ENCODE peak calls at places on chromosome 13, in five cellular contexts. One of them, this sample, is unnamed.

GRCh38 chr13:42361701-42362100 is 89.7 kb downstream of the AKAP11 start:
- DNase-seq in fibroblast of mammary gland: no peak
- DNase-seq in uterus: no peak
- DNase-seq in fibroblast of villous mesenchyme: no peak
- DNase-seq in bronchial epithelial cell: no peak
- DNase-seq in this sample: no peak

GRCh38 chr13:43661321-43661720 is 125.5 kb downstream of the ENOX1 start:
- DNase-seq in fibroblast of villous mesenchyme: no peak
- DNase-seq in uterus: no peak
- DNase-seq in fibroblast of mammary gland: no peak
- DNase-seq in bronchial epithelial cell: no peak
- DNase-seq in this sample: no peak

GRCh38 chr13:110306960-110307696 is at the start of the genes COL4A1 and COL4A2:
- DNase-seq in bronchial epithelial cell: peak; percentile 27
- DNase-seq in uterus: peak; percentile 86
- DNase-seq in fibroblast of mammary gland: peak; percentile 62
- DNase-seq in fibroblast of villous mesenchyme: peak; percentile 87
- DNase-seq in this sample: peak; percentile 86

GRCh38 chr13:21913010-21913409 is 242.1 kb downstream of the FGF9 start:
- DNase-seq in fibroblast of mammary gland: no peak
- DNase-seq in uterus: no peak
- DNase-seq in bronchial epithelial cell: no peak
- DNase-seq in fibroblast of villous mesenchyme: no peak
- DNase-seq in this sample: no peak

GRCh38 chr13:97849305-97849704 is 104.2 kb upstream of the IPO5 start:
- DNase-seq in uterus: no peak
- DNase-seq in fibroblast of villous mesenchyme: peak; percentile 15
- DNase-seq in bronchial epithelial cell: peak; percentile 55
- DNase-seq in fibroblast of mammary gland: peak; percentile 26
- DNase-seq in this sample: peak; percentile 37

GRCh38 chr13:23159205-23159586 is 21.6 kb upstream of the SGCG start:
- DNase-seq in fibroblast of villous mesenchyme: peak; percentile 9
- DNase-seq in bronchial epithelial cell: peak; percentile 25
- DNase-seq in fibroblast of mammary gland: peak; percentile 43
- DNase-seq in uterus: no peak
- DNase-seq in this sample: no peak

GRCh38 chr13:27006519-27007161 is 165.0 kb downstream of the USP12 start:
- DNase-seq in fibroblast of mammary gland: peak; percentile 32
- DNase-seq in bronchial epithelial cell: no peak
- DNase-seq in fibroblast of villous mesenchyme: peak; percentile 44
- DNase-seq in uterus: no peak
- DNase-seq in this sample: no peak

GRCh38 chr13:49213997-49214916 is 5.9 kb upstream of the MLNR start:
- DNase-seq in fibroblast of villous mesenchyme: no peak
- DNase-seq in fibroblast of mammary gland: no peak
- DNase-seq in bronchial epithelial cell: no peak
- DNase-seq in uterus: no peak
- DNase-seq in this sample: peak; percentile 2

GRCh38 chr13:114053026-114053425 is 79.2 kb upstream of the C13orf46 start:
- DNase-seq in fibroblast of villous mesenchyme: peak; percentile 84
- DNase-seq in uterus: no peak
- DNase-seq in fibroblast of mammary gland: peak; percentile 76
- DNase-seq in bronchial epithelial cell: no peak
- DNase-seq in this sample: peak; percentile 86

GRCh38 chr13:43596924-43597598 is 189.7 kb downstream of the ENOX1 start:
- DNase-seq in fibroblast of villous mesenchyme: no peak
- DNase-seq in bronchial epithelial cell: peak; percentile 1
- DNase-seq in fibroblast of mammary gland: no peak
- DNase-seq in uterus: no peak
- DNase-seq in this sample: no peak

GRCh38 chr13:79149210-79149609 is 256.8 kb downstream of the RBM26 start:
- DNase-seq in uterus: no peak
- DNase-seq in bronchial epithelial cell: no peak
- DNase-seq in fibroblast of mammary gland: no peak
- DNase-seq in fibroblast of villous mesenchyme: no peak
- DNase-seq in this sample: no peak

GRCh38 chr13:47901451-47901850 is 99.6 kb downstream of the SUCLA2 start:
- DNase-seq in uterus: no peak
- DNase-seq in fibroblast of mammary gland: peak; percentile 27
- DNase-seq in fibroblast of villous mesenchyme: peak; percentile 73
- DNase-seq in bronchial epithelial cell: no peak
- DNase-seq in this sample: peak; percentile 85

GRCh38 chr13:97975280-97975850 is 21.9 kb downstream of the IPO5 start:
- DNase-seq in uterus: no peak
- DNase-seq in fibroblast of mammary gland: no peak
- DNase-seq in bronchial epithelial cell: peak; percentile 36
- DNase-seq in fibroblast of villous mesenchyme: no peak
- DNase-seq in this sample: no peak

GRCh38 chr13:75258159-75258782 is 223.7 kb downstream of the TBC1D4 start:
- DNase-seq in uterus: no peak
- DNase-seq in bronchial epithelial cell: peak; percentile 65
- DNase-seq in fibroblast of mammary gland: peak; percentile 65
- DNase-seq in fibroblast of villous mesenchyme: peak; percentile 52
- DNase-seq in this sample: peak; percentile 69

GRCh38 chr13:102555914-102556553 is 40.8 kb upstream of the TPP2 start:
- DNase-seq in bronchial epithelial cell: peak; percentile 68
- DNase-seq in fibroblast of mammary gland: peak; percentile 67
- DNase-seq in fibroblast of villous mesenchyme: peak; percentile 40
- DNase-seq in uterus: no peak
- DNase-seq in this sample: peak; percentile 51

GRCh38 chr13:33153421-33154381 is 131.9 kb downstream of the STARD13 start:
- DNase-seq in fibroblast of villous mesenchyme: peak; percentile 54
- DNase-seq in uterus: peak; percentile 47
- DNase-seq in fibroblast of mammary gland: peak; percentile 45
- DNase-seq in bronchial epithelial cell: peak; percentile 15
- DNase-seq in this sample: peak; percentile 91
- TF ChIP-seq CTCF in fibroblast of villous mesenchyme: no peak
- TF ChIP-seq CTCF in uterus: no peak
- TF ChIP-seq CTCF in fibroblast of mammary gland: no peak
- TF ChIP-seq CTCF in bronchial epithelial cell: no peak
- TF ChIP-seq CTCF in this sample: peak; percentile 51

GRCh38 chr13:39767791-39768564 is 112.5 kb downstream of the COG6 start:
- DNase-seq in fibroblast of villous mesenchyme: peak; percentile 17
- DNase-seq in uterus: no peak
- DNase-seq in bronchial epithelial cell: no peak
- DNase-seq in fibroblast of mammary gland: no peak
- DNase-seq in this sample: peak; percentile 20

GRCh38 chr13:39770514-39770913 is 115.1 kb downstream of the COG6 start:
- DNase-seq in fibroblast of villous mesenchyme: no peak
- DNase-seq in fibroblast of mammary gland: no peak
- DNase-seq in bronchial epithelial cell: no peak
- DNase-seq in uterus: no peak
- DNase-seq in this sample: no peak

GRCh38 chr13:39766464-39767167 is 111.2 kb downstream of the COG6 start:
- DNase-seq in fibroblast of mammary gland: no peak
- DNase-seq in bronchial epithelial cell: peak; percentile 19
- DNase-seq in uterus: peak; percentile 30
- DNase-seq in fibroblast of villous mesenchyme: no peak
- DNase-seq in this sample: no peak

GRCh38 chr13:39768962-39769361 is 113.5 kb downstream of the COG6 start:
- DNase-seq in fibroblast of mammary gland: no peak
- DNase-seq in bronchial epithelial cell: no peak
- DNase-seq in fibroblast of villous mesenchyme: no peak
- DNase-seq in uterus: no peak
- DNase-seq in this sample: no peak

GRCh38 chr13:39765801-39766463 is 110.5 kb downstream of the COG6 start:
- DNase-seq in fibroblast of mammary gland: peak; percentile 29
- DNase-seq in uterus: peak; percentile 51
- DNase-seq in fibroblast of villous mesenchyme: peak; percentile 18
- DNase-seq in bronchial epithelial cell: peak; percentile 46
- DNase-seq in this sample: peak; percentile 56
- TF ChIP-seq CTCF in fibroblast of mammary gland: peak; percentile 11
- TF ChIP-seq CTCF in uterus: peak; percentile 11
- TF ChIP-seq CTCF in fibroblast of villous mesenchyme: peak; percentile 15
- TF ChIP-seq CTCF in bronchial epithelial cell: peak; percentile 65
- TF ChIP-seq CTCF in this sample: peak; percentile 38

GRCh38 chr13:56736966-56737365 is 403.8 kb upstream of the PRR20A start:
- DNase-seq in fibroblast of mammary gland: no peak
- DNase-seq in fibroblast of villous mesenchyme: no peak
- DNase-seq in uterus: no peak
- DNase-seq in bronchial epithelial cell: peak; percentile 97
- DNase-seq in this sample: no peak
- TF ChIP-seq CTCF in fibroblast of mammary gland: no peak
- TF ChIP-seq CTCF in fibroblast of villous mesenchyme: no peak
- TF ChIP-seq CTCF in uterus: no peak
- TF ChIP-seq CTCF in bronchial epithelial cell: no peak
- TF ChIP-seq CTCF in this sample: no peak

DNA sequence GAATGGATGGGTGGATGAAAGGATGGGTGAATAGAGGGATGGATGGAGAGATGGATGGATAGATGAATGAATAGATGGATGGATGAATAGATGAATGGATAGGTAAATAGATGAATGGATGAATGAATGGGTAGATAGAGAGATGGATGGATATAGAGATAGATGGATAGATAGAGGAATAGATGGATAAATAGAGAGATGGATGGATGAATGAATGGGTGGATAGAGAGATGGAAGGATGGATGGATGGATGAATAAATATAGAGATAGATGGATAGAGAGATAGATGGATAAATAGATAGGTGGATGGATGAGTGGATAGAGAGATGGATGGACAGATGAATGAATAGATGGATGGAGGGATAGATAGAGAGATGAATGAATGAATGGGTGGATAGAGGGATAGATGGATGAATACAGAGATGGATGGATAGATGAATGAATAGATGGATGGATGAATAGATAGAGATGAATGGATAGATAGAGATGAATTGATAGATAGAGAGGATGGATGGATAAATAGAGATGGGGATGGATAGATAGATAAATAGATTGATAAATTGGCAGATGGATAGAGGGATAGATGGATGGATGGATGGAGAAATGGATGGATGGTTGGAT is 106.7 kb upstream of the SOX1 start:
- DNase-seq in bronchial epithelial cell: no peak
- DNase-seq in fibroblast of mammary gland: no peak
- DNase-seq in fibroblast of villous mesenchyme: no peak
- DNase-seq in uterus: no peak
- DNase-seq in this sample: no peak
- TF ChIP-seq CTCF in bronchial epithelial cell: no peak
- TF ChIP-seq CTCF in fibroblast of mammary gland: no peak
- TF ChIP-seq CTCF in fibroblast of villous mesenchyme: no peak
- TF ChIP-seq CTCF in uterus: no peak
- TF ChIP-seq CTCF in this sample: no peak

DNA sequence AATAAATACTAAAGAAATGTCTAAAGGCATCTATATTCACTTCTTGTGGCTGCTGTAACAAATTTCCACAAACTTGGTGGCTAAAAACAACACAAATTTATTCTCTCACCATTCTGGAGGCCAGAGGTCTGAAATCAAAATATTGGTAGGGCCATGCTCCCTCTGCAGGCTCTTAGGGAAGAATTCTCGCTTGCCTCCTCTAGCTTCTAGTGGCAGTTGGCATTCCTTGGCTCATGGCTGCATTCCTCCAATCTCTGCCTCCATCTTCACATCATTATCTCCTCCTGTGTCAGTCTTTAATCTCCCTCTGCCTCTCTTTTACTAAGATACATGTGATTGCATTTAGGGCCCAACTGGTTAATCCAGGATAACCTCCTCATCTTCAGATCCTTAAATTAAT is 54.1 kb upstream of the RFXAP start:
- DNase-seq in fibroblast of mammary gland: no peak
- DNase-seq in fibroblast of villous mesenchyme: no peak
- DNase-seq in uterus: no peak
- DNase-seq in bronchial epithelial cell: no peak
- DNase-seq in this sample: no peak
- TF ChIP-seq CTCF in fibroblast of mammary gland: no peak
- TF ChIP-seq CTCF in fibroblast of villous mesenchyme: no peak
- TF ChIP-seq CTCF in uterus: no peak
- TF ChIP-seq CTCF in bronchial epithelial cell: no peak
- TF ChIP-seq CTCF in this sample: no peak

DNA sequence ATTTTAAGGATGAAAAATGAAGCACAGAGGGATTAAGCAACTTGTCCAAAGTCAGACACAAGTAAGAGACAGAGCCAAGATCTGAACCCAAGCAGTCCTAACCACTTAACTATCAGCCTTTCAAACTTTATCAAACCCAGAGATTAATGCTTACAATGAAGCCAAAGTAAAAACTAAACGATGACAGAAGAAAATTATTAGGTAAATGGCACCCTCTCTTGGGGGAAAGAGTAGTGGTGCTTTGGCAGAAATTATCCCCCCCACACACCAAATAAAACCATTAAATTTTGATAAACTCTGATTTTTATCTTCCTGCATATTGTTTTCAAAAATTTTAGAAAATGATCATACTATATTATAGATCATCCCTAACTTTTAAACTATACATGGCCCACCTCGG is 329.2 kb downstream of the SLC7A1 start:
- DNase-seq in bronchial epithelial cell: no peak
- DNase-seq in fibroblast of villous mesenchyme: no peak
- DNase-seq in fibroblast of mammary gland: no peak
- DNase-seq in uterus: no peak
- DNase-seq in this sample: no peak
- TF ChIP-seq CTCF in bronchial epithelial cell: no peak
- TF ChIP-seq CTCF in fibroblast of villous mesenchyme: no peak
- TF ChIP-seq CTCF in fibroblast of mammary gland: no peak
- TF ChIP-seq CTCF in uterus: no peak
- TF ChIP-seq CTCF in this sample: no peak

GRCh38 chr13:39302855-39303254 is 264.6 kb downstream of the NHLRC3 start:
- DNase-seq in fibroblast of mammary gland: no peak
- DNase-seq in fibroblast of villous mesenchyme: no peak
- DNase-seq in bronchial epithelial cell: no peak
- DNase-seq in uterus: no peak
- DNase-seq in this sample: no peak
- TF ChIP-seq CTCF in fibroblast of mammary gland: no peak
- TF ChIP-seq CTCF in fibroblast of villous mesenchyme: no peak
- TF ChIP-seq CTCF in bronchial epithelial cell: no peak
- TF ChIP-seq CTCF in uterus: no peak
- TF ChIP-seq CTCF in this sample: no peak

DNA sequence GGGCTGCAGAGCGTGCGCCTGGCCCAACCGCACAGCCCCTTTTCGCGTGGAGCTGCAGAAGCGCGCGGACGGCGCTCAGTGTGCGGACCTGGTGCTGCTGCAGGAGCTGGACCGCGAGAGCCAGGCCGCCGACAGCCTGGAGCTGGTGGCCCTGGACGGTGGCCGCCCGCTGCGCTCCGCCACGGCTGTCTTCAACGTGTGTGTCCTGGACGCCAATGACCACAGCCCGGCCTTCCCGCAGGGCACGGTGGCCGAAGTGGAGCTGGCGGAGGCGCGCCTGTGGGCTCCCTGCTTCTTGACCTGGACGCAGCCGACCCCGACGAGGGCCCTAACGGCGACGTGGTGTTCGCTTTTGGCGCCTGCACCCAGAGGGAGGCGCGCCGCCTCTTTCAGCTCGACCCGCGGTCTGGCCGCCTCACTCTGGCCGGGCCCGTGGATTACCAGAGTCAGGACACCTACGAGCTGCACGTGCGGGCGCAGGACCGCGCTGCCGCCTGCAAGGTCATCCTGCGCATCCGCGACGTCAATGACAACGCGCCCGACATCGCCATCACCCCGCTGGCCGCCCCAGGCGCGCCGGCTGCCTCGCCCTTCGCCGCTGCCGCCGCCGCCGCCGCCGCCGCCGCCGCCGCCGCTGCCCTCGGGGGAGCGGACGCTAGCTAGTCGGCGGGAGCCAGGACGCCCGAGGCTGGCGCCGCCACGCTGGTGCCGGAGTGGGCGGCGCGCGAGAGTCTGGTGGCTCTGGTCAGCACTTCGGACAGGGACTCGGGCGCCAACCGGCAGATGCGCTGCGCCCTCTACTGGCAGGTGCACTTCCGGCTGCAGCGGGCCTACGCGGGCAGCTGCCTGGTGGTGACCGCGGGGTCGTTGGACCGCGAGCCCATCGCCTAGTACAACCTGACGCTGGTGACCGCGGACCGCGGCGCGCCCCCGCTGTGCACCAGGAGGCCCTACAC is 172.2 kb downstream of the OLFM4 start:
- DNase-seq in fibroblast of villous mesenchyme: peak; percentile 0
- DNase-seq in fibroblast of mammary gland: peak; percentile 19
- DNase-seq in uterus: no peak
- DNase-seq in bronchial epithelial cell: no peak
- DNase-seq in this sample: no peak
- TF ChIP-seq CTCF in fibroblast of villous mesenchyme: peak; percentile 15
- TF ChIP-seq CTCF in fibroblast of mammary gland: peak; percentile 34
- TF ChIP-seq CTCF in uterus: peak; percentile 8
- TF ChIP-seq CTCF in bronchial epithelial cell: peak; percentile 81
- TF ChIP-seq CTCF in this sample: peak; percentile 25

This sample was measured in astrocyte of the spinal cord.